ENCODE peak calls at places on chromosomes 4 and X, in seven cellular contexts. One of them, this sample, is unnamed.

GRCh38 chr4:6972911-6973310 is 63.3 kb downstream of the TBC1D14 start:
- DNase-seq in fibroblast of lung: no peak
- DNase-seq in stromal cell of bone marrow: no peak
- DNase-seq in adrenal gland: no peak
- DNase-seq in astrocyte of the cerebellum: no peak
- DNase-seq in naive B cell: no peak
- DNase-seq in activated CD4-positive, alpha-beta T cell treated with anti-CD3 and anti-CD28 coated beads, Interleukin-2, amount 10 ng/mL, durations not matched to agents 7 days and 5 days: no peak
- DNase-seq in this sample: no peak

GRCh38 chr4:41160010-41160789 is 54.1 kb downstream of the APBB2 start:
- DNase-seq in fibroblast of lung: peak; percentile 82
- DNase-seq in stromal cell of bone marrow: no peak
- DNase-seq in adrenal gland: peak; percentile 29
- DNase-seq in astrocyte of the cerebellum: peak; percentile 68
- DNase-seq in naive B cell: no peak
- DNase-seq in activated CD4-positive, alpha-beta T cell treated with anti-CD3 and anti-CD28 coated beads, Interleukin-2, amount 10 ng/mL, durations not matched to agents 7 days and 5 days: no peak
- DNase-seq in this sample: no peak

GRCh38 chr4:108126806-108127205 is 41.9 kb downstream of the LEF1 start:
- DNase-seq in fibroblast of lung: no peak
- DNase-seq in stromal cell of bone marrow: no peak
- DNase-seq in adrenal gland: no peak
- DNase-seq in astrocyte of the cerebellum: no peak
- DNase-seq in naive B cell: no peak
- DNase-seq in activated CD4-positive, alpha-beta T cell treated with anti-CD3 and anti-CD28 coated beads, Interleukin-2, amount 10 ng/mL, durations not matched to agents 7 days and 5 days: no peak
- DNase-seq in this sample: no peak

GRCh38 chr4:124483043-124483906 is 229.3 kb downstream of the ANKRD50 start:
- DNase-seq in fibroblast of lung: peak; percentile 11
- DNase-seq in stromal cell of bone marrow: no peak
- DNase-seq in adrenal gland: no peak
- DNase-seq in astrocyte of the cerebellum: no peak
- DNase-seq in naive B cell: no peak
- DNase-seq in activated CD4-positive, alpha-beta T cell treated with anti-CD3 and anti-CD28 coated beads, Interleukin-2, amount 10 ng/mL, durations not matched to agents 7 days and 5 days: no peak
- DNase-seq in this sample: no peak

GRCh38 chr4:85717847-85718246 is 242.9 kb downstream of the ARHGAP24 start:
- DNase-seq in fibroblast of lung: no peak
- DNase-seq in stromal cell of bone marrow: no peak
- DNase-seq in adrenal gland: no peak
- DNase-seq in astrocyte of the cerebellum: no peak
- DNase-seq in naive B cell: no peak
- DNase-seq in activated CD4-positive, alpha-beta T cell treated with anti-CD3 and anti-CD28 coated beads, Interleukin-2, amount 10 ng/mL, durations not matched to agents 7 days and 5 days: no peak
- DNase-seq in this sample: no peak

GRCh38 chr4:78311306-78311705 is 240.3 kb upstream of the ANXA3 start:
- DNase-seq in fibroblast of lung: no peak
- DNase-seq in stromal cell of bone marrow: no peak
- DNase-seq in adrenal gland: no peak
- DNase-seq in astrocyte of the cerebellum: no peak
- DNase-seq in naive B cell: no peak
- DNase-seq in activated CD4-positive, alpha-beta T cell treated with anti-CD3 and anti-CD28 coated beads, Interleukin-2, amount 10 ng/mL, durations not matched to agents 7 days and 5 days: no peak
- DNase-seq in this sample: no peak

GRCh38 chr4:52863324-52863723 is 1.2 kb downstream of the RASL11B start:
- DNase-seq in fibroblast of lung: no peak
- DNase-seq in stromal cell of bone marrow: no peak
- DNase-seq in adrenal gland: no peak
- DNase-seq in astrocyte of the cerebellum: no peak
- DNase-seq in naive B cell: no peak
- DNase-seq in activated CD4-positive, alpha-beta T cell treated with anti-CD3 and anti-CD28 coated beads, Interleukin-2, amount 10 ng/mL, durations not matched to agents 7 days and 5 days: no peak
- DNase-seq in this sample: no peak

GRCh38 chr4:15395342-15395741 is 32.5 kb upstream of the C1QTNF7 start:
- DNase-seq in fibroblast of lung: no peak
- DNase-seq in stromal cell of bone marrow: no peak
- DNase-seq in adrenal gland: no peak
- DNase-seq in astrocyte of the cerebellum: no peak
- DNase-seq in naive B cell: no peak
- DNase-seq in activated CD4-positive, alpha-beta T cell treated with anti-CD3 and anti-CD28 coated beads, Interleukin-2, amount 10 ng/mL, durations not matched to agents 7 days and 5 days: no peak
- DNase-seq in this sample: no peak

GRCh38 chr4:80610845-80611244 is 275.3 kb downstream of the CFAP299 start:
- DNase-seq in fibroblast of lung: peak; percentile 73
- DNase-seq in stromal cell of bone marrow: peak; percentile 47
- DNase-seq in adrenal gland: no peak
- DNase-seq in astrocyte of the cerebellum: peak; percentile 8
- DNase-seq in naive B cell: peak; percentile 63
- DNase-seq in activated CD4-positive, alpha-beta T cell treated with anti-CD3 and anti-CD28 coated beads, Interleukin-2, amount 10 ng/mL, durations not matched to agents 7 days and 5 days: no peak
- DNase-seq in this sample: no peak

GRCh38 chr4:65472531-65472930 is 197.8 kb downstream of the EPHA5 start:
- DNase-seq in fibroblast of lung: no peak
- DNase-seq in stromal cell of bone marrow: no peak
- DNase-seq in adrenal gland: no peak
- DNase-seq in astrocyte of the cerebellum: no peak
- DNase-seq in naive B cell: no peak
- DNase-seq in activated CD4-positive, alpha-beta T cell treated with anti-CD3 and anti-CD28 coated beads, Interleukin-2, amount 10 ng/mL, durations not matched to agents 7 days and 5 days: no peak
- DNase-seq in this sample: no peak

GRCh38 chr4:8350326-8350725 is 80.8 kb downstream of the HTRA3 start:
- DNase-seq in fibroblast of lung: no peak
- DNase-seq in stromal cell of bone marrow: no peak
- DNase-seq in adrenal gland: no peak
- DNase-seq in astrocyte of the cerebellum: no peak
- DNase-seq in naive B cell: no peak
- DNase-seq in activated CD4-positive, alpha-beta T cell treated with anti-CD3 and anti-CD28 coated beads, Interleukin-2, amount 10 ng/mL, durations not matched to agents 7 days and 5 days: no peak
- DNase-seq in this sample: no peak

GRCh38 chr4:134471569-134471968 is 270.0 kb upstream of the PABPC4L start:
- DNase-seq in fibroblast of lung: no peak
- DNase-seq in stromal cell of bone marrow: no peak
- DNase-seq in adrenal gland: no peak
- DNase-seq in astrocyte of the cerebellum: no peak
- DNase-seq in naive B cell: no peak
- DNase-seq in activated CD4-positive, alpha-beta T cell treated with anti-CD3 and anti-CD28 coated beads, Interleukin-2, amount 10 ng/mL, durations not matched to agents 7 days and 5 days: no peak
- DNase-seq in this sample: no peak

GRCh38 chr4:13535118-13535517 is 9.2 kb downstream of the NKX3-2 start:
- DNase-seq in fibroblast of lung: no peak
- DNase-seq in stromal cell of bone marrow: no peak
- DNase-seq in adrenal gland: no peak
- DNase-seq in astrocyte of the cerebellum: no peak
- DNase-seq in naive B cell: no peak
- DNase-seq in activated CD4-positive, alpha-beta T cell treated with anti-CD3 and anti-CD28 coated beads, Interleukin-2, amount 10 ng/mL, durations not matched to agents 7 days and 5 days: no peak
- DNase-seq in this sample: no peak

GRCh38 chr4:152697284-152698011 is 17.7 kb upstream of the TMEM154 start:
- DNase-seq in fibroblast of lung: no peak
- DNase-seq in stromal cell of bone marrow: no peak
- DNase-seq in adrenal gland: no peak
- DNase-seq in astrocyte of the cerebellum: no peak
- DNase-seq in naive B cell: no peak
- DNase-seq in activated CD4-positive, alpha-beta T cell treated with anti-CD3 and anti-CD28 coated beads, Interleukin-2, amount 10 ng/mL, durations not matched to agents 7 days and 5 days: no peak
- DNase-seq in this sample: no peak

GRCh38 chr4:153421980-153422379 is 44.2 kb upstream of the TMEM131L start:
- DNase-seq in fibroblast of lung: no peak
- DNase-seq in stromal cell of bone marrow: no peak
- DNase-seq in adrenal gland: no peak
- DNase-seq in astrocyte of the cerebellum: no peak
- DNase-seq in naive B cell: no peak
- DNase-seq in activated CD4-positive, alpha-beta T cell treated with anti-CD3 and anti-CD28 coated beads, Interleukin-2, amount 10 ng/mL, durations not matched to agents 7 days and 5 days: no peak
- DNase-seq in this sample: no peak

GRCh38 chrX:22053486-22053885 is 21.4 kb downstream of the PHEX start:
- DNase-seq in fibroblast of lung: peak; percentile 1
- DNase-seq in stromal cell of bone marrow: no peak
- DNase-seq in adrenal gland: no peak
- DNase-seq in astrocyte of the cerebellum: no peak
- DNase-seq in naive B cell: no peak
- DNase-seq in activated CD4-positive, alpha-beta T cell treated with anti-CD3 and anti-CD28 coated beads, Interleukin-2, amount 10 ng/mL, durations not matched to agents 7 days and 5 days: no peak
- DNase-seq in this sample: no peak

GRCh38 chr4:177105526-177105925 is 204.1 kb upstream of the NEIL3 start:
- DNase-seq in fibroblast of lung: no peak
- DNase-seq in stromal cell of bone marrow: no peak
- DNase-seq in adrenal gland: no peak
- DNase-seq in astrocyte of the cerebellum: no peak
- DNase-seq in naive B cell: no peak
- DNase-seq in activated CD4-positive, alpha-beta T cell treated with anti-CD3 and anti-CD28 coated beads, Interleukin-2, amount 10 ng/mL, durations not matched to agents 7 days and 5 days: no peak
- DNase-seq in this sample: no peak

GRCh38 chr4:153916273-153916755 is 127.4 kb upstream of the SFRP2 start:
- DNase-seq in fibroblast of lung: no peak
- DNase-seq in stromal cell of bone marrow: no peak
- DNase-seq in adrenal gland: no peak
- DNase-seq in astrocyte of the cerebellum: no peak
- DNase-seq in naive B cell: no peak
- DNase-seq in activated CD4-positive, alpha-beta T cell treated with anti-CD3 and anti-CD28 coated beads, Interleukin-2, amount 10 ng/mL, durations not matched to agents 7 days and 5 days: peak; percentile 8
- DNase-seq in this sample: no peak

GRCh38 chrX:46572295-46572936 is 1.1 kb upstream of the CHST7 start:
- DNase-seq in fibroblast of lung: no peak
- DNase-seq in stromal cell of bone marrow: no peak
- DNase-seq in adrenal gland: no peak
- DNase-seq in astrocyte of the cerebellum: no peak
- DNase-seq in naive B cell: peak; percentile 40
- DNase-seq in activated CD4-positive, alpha-beta T cell treated with anti-CD3 and anti-CD28 coated beads, Interleukin-2, amount 10 ng/mL, durations not matched to agents 7 days and 5 days: no peak
- DNase-seq in this sample: no peak

GRCh38 chrX:25083661-25084060 is 67.9 kb upstream of the ARX start:
- DNase-seq in fibroblast of lung: no peak
- DNase-seq in stromal cell of bone marrow: no peak
- DNase-seq in adrenal gland: no peak
- DNase-seq in astrocyte of the cerebellum: no peak
- DNase-seq in naive B cell: no peak
- DNase-seq in activated CD4-positive, alpha-beta T cell treated with anti-CD3 and anti-CD28 coated beads, Interleukin-2, amount 10 ng/mL, durations not matched to agents 7 days and 5 days: no peak
- DNase-seq in this sample: no peak

GRCh38 chr4:4673070-4673469 is 131.2 kb upstream of the STX18 start:
- DNase-seq in fibroblast of lung: peak; percentile 56
- DNase-seq in stromal cell of bone marrow: no peak
- DNase-seq in adrenal gland: no peak
- DNase-seq in astrocyte of the cerebellum: no peak
- DNase-seq in naive B cell: no peak
- DNase-seq in activated CD4-positive, alpha-beta T cell treated with anti-CD3 and anti-CD28 coated beads, Interleukin-2, amount 10 ng/mL, durations not matched to agents 7 days and 5 days: no peak
- DNase-seq in this sample: no peak

GRCh38 chr4:40046311-40046980 is 10.2 kb upstream of the N4BP2 start:
- DNase-seq in fibroblast of lung: peak; percentile 33
- DNase-seq in stromal cell of bone marrow: peak; percentile 32
- DNase-seq in adrenal gland: no peak
- DNase-seq in astrocyte of the cerebellum: peak; percentile 40
- DNase-seq in naive B cell: no peak
- DNase-seq in activated CD4-positive, alpha-beta T cell treated with anti-CD3 and anti-CD28 coated beads, Interleukin-2, amount 10 ng/mL, durations not matched to agents 7 days and 5 days: no peak
- DNase-seq in this sample: no peak

GRCh38 chrX:103276581-103277002 is at the start of gene TCEAL5:
- DNase-seq in fibroblast of lung: no peak
- DNase-seq in stromal cell of bone marrow: no peak
- DNase-seq in adrenal gland: no peak
- DNase-seq in astrocyte of the cerebellum: no peak
- DNase-seq in naive B cell: peak; percentile 10
- DNase-seq in activated CD4-positive, alpha-beta T cell treated with anti-CD3 and anti-CD28 coated beads, Interleukin-2, amount 10 ng/mL, durations not matched to agents 7 days and 5 days: no peak
- DNase-seq in this sample: no peak

GRCh38 chr4:7978907-7979651 is 39.4 kb upstream of the AFAP1 start:
- DNase-seq in fibroblast of lung: no peak
- DNase-seq in stromal cell of bone marrow: no peak
- DNase-seq in adrenal gland: no peak
- DNase-seq in astrocyte of the cerebellum: no peak
- DNase-seq in naive B cell: no peak
- DNase-seq in activated CD4-positive, alpha-beta T cell treated with anti-CD3 and anti-CD28 coated beads, Interleukin-2, amount 10 ng/mL, durations not matched to agents 7 days and 5 days: no peak
- DNase-seq in this sample: no peak

GRCh38 chrX:22220941-22221340 is 51.8 kb upstream of the CBLL2 start:
- DNase-seq in fibroblast of lung: peak; percentile 57
- DNase-seq in stromal cell of bone marrow: no peak
- DNase-seq in adrenal gland: no peak
- DNase-seq in astrocyte of the cerebellum: no peak
- DNase-seq in naive B cell: no peak
- DNase-seq in activated CD4-positive, alpha-beta T cell treated with anti-CD3 and anti-CD28 coated beads, Interleukin-2, amount 10 ng/mL, durations not matched to agents 7 days and 5 days: no peak
- DNase-seq in this sample: no peak

GRCh38 chrX:70172964-70173363 is 4.3 kb upstream of the DGAT2L6 start:
- DNase-seq in fibroblast of lung: no peak
- DNase-seq in stromal cell of bone marrow: no peak
- DNase-seq in adrenal gland: no peak
- DNase-seq in astrocyte of the cerebellum: no peak
- DNase-seq in naive B cell: no peak
- DNase-seq in activated CD4-positive, alpha-beta T cell treated with anti-CD3 and anti-CD28 coated beads, Interleukin-2, amount 10 ng/mL, durations not matched to agents 7 days and 5 days: no peak
- DNase-seq in this sample: no peak

GRCh38 chr4:112284662-112285411 is 867 bp downstream of the TIFA start:
- DNase-seq in fibroblast of lung: peak; percentile 39
- DNase-seq in stromal cell of bone marrow: no peak
- DNase-seq in adrenal gland: peak; percentile 16
- DNase-seq in astrocyte of the cerebellum: no peak
- DNase-seq in naive B cell: peak; percentile 21
- DNase-seq in activated CD4-positive, alpha-beta T cell treated with anti-CD3 and anti-CD28 coated beads, Interleukin-2, amount 10 ng/mL, durations not matched to agents 7 days and 5 days: no peak
- DNase-seq in this sample: no peak

GRCh38 chrX:65997978-65998717 is 41.7 kb downstream of the VSIG4 start:
- DNase-seq in fibroblast of lung: no peak
- DNase-seq in stromal cell of bone marrow: no peak
- DNase-seq in adrenal gland: no peak
- DNase-seq in astrocyte of the cerebellum: no peak
- DNase-seq in naive B cell: no peak
- DNase-seq in activated CD4-positive, alpha-beta T cell treated with anti-CD3 and anti-CD28 coated beads, Interleukin-2, amount 10 ng/mL, durations not matched to agents 7 days and 5 days: no peak
- DNase-seq in this sample: no peak

GRCh38 chr4:102554482-102554881 is 53.3 kb downstream of the NFKB1 start:
- DNase-seq in fibroblast of lung: peak; percentile 60
- DNase-seq in stromal cell of bone marrow: peak; percentile 41
- DNase-seq in adrenal gland: no peak
- DNase-seq in astrocyte of the cerebellum: peak; percentile 49
- DNase-seq in naive B cell: no peak
- DNase-seq in activated CD4-positive, alpha-beta T cell treated with anti-CD3 and anti-CD28 coated beads, Interleukin-2, amount 10 ng/mL, durations not matched to agents 7 days and 5 days: no peak
- DNase-seq in this sample: no peak

GRCh38 chr4:152687974-152688599 is 8.3 kb upstream of the TMEM154 start:
- DNase-seq in fibroblast of lung: no peak
- DNase-seq in stromal cell of bone marrow: no peak
- DNase-seq in adrenal gland: no peak
- DNase-seq in astrocyte of the cerebellum: no peak
- DNase-seq in naive B cell: no peak
- DNase-seq in activated CD4-positive, alpha-beta T cell treated with anti-CD3 and anti-CD28 coated beads, Interleukin-2, amount 10 ng/mL, durations not matched to agents 7 days and 5 days: no peak
- DNase-seq in this sample: no peak

GRCh38 chr4:47532658-47533057 is 47.6 kb downstream of the ATP10D start:
- DNase-seq in fibroblast of lung: no peak
- DNase-seq in stromal cell of bone marrow: no peak
- DNase-seq in adrenal gland: no peak
- DNase-seq in astrocyte of the cerebellum: no peak
- DNase-seq in naive B cell: no peak
- DNase-seq in activated CD4-positive, alpha-beta T cell treated with anti-CD3 and anti-CD28 coated beads, Interleukin-2, amount 10 ng/mL, durations not matched to agents 7 days and 5 days: no peak
- DNase-seq in this sample: no peak

GRCh38 chr4:101604976-101605375 is 185.6 kb upstream of the BANK1 start:
- DNase-seq in fibroblast of lung: no peak
- DNase-seq in stromal cell of bone marrow: no peak
- DNase-seq in adrenal gland: no peak
- DNase-seq in astrocyte of the cerebellum: peak; percentile 55
- DNase-seq in naive B cell: no peak
- DNase-seq in activated CD4-positive, alpha-beta T cell treated with anti-CD3 and anti-CD28 coated beads, Interleukin-2, amount 10 ng/mL, durations not matched to agents 7 days and 5 days: no peak
- DNase-seq in this sample: peak; percentile 18

GRCh38 chr4:26273308-26273980 is 47.4 kb upstream of the RBPJ start:
- DNase-seq in fibroblast of lung: no peak
- DNase-seq in stromal cell of bone marrow: no peak
- DNase-seq in adrenal gland: peak; percentile 11
- DNase-seq in astrocyte of the cerebellum: no peak
- DNase-seq in naive B cell: no peak
- DNase-seq in activated CD4-positive, alpha-beta T cell treated with anti-CD3 and anti-CD28 coated beads, Interleukin-2, amount 10 ng/mL, durations not matched to agents 7 days and 5 days: no peak
- DNase-seq in this sample: no peak

GRCh38 chrX:108464604-108465003 is 25.0 kb downstream of the COL4A5 start:
- DNase-seq in fibroblast of lung: no peak
- DNase-seq in stromal cell of bone marrow: no peak
- DNase-seq in adrenal gland: no peak
- DNase-seq in astrocyte of the cerebellum: peak; percentile 24
- DNase-seq in naive B cell: no peak
- DNase-seq in activated CD4-positive, alpha-beta T cell treated with anti-CD3 and anti-CD28 coated beads, Interleukin-2, amount 10 ng/mL, durations not matched to agents 7 days and 5 days: no peak
- DNase-seq in this sample: no peak

This sample was measured in DMS 273 treated with DMSO at 0.1 percent for 48 hours.